ENCODE peak calls at places on chromosome 11, in six cellular contexts. G is lower lobe of right lung, O is A549, L is cardiac fibroblast, A is ovary, J is tibial artery. N is an unnamed sample.

GRCh38 chr11:1952806-1953482 is 5.8 kb downstream of the MRPL23 start:
- DNase-seq in G (peak), O (no peak), L (no peak), A (peak), J (no peak), N (peak)

GRCh38 chr11:113375402-113375801 is 12.2 kb upstream of the ANKK1 start:
- DNase-seq in G (no peak), O (no peak), L (no peak), A (no peak), J (no peak), N (no peak)

GRCh38 chr11:128868851-128869671 is 2.0 kb upstream of the KCNJ1 start:
- DNase-seq in G (no peak), O (no peak), L (no peak), A (no peak), J (no peak), N (no peak)

GRCh38 chr11:112590778-112591177 is 330.1 kb upstream of the PLET1 start:
- DNase-seq in G (no peak), O (no peak), L (peak), A (no peak), J (no peak), N (no peak)

GRCh38 chr11:10654211-10655150 is 39.1 kb downstream of the IRAG1 start:
- DNase-seq in G (no peak), O (peak), L (peak), A (no peak), J (no peak), N (no peak)

GRCh38 chr11:73404048-73404447 is 27.8 kb downstream of the RELT start:
- DNase-seq in G (peak), O (peak), L (peak), A (peak), J (peak), N (peak)

GRCh38 chr11:94655291-94655690 is 88.1 kb downstream of the PIWIL4 start:
- DNase-seq in G (no peak), O (no peak), L (no peak), A (no peak), J (no peak), N (no peak)

GRCh38 chr11:19683141-19683805 is 29.4 kb upstream of the NAV2 start:
- DNase-seq in G (no peak), O (no peak), L (peak), A (no peak), J (peak), N (peak)

GRCh38 chr11:35487532-35488078 is 37.8 kb downstream of the PAMR1 start:
- DNase-seq in G (no peak), O (no peak), L (peak), A (no peak), J (no peak), N (no peak)

DNA sequence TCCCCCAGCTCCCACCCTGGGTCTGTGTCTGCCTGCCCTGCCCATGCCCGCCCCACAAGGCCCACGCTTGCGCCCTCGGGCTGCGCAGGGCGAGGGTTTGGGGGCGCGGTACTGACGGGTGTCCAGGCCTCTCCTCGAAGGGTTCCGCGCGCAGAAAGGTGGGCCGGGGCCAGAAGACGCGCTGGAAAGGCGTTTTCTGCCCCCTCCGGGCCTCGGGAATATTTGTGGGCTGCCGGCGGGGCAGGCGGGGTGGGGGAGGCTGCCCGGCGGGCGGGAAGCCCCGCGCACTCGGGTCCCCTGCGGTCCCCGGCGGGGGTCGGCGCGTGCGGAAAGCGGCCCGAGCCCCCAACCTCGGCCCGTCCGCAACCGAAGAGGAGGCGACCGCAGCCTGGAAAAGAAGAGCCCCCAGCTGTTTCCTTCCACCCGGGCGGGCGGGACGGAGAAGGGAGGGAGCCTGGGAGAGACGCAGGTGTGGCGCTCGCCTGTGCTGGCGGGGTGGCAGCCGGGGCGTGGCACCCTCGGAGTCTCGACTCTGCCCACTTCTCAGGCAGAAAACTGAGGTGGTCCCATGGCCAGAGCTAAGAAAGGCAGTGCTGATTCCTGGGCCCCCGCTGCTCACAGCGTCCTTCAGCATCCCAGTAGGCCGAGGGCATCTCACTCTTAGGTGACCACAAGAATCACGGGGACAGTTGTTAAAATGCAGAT is 59.0 kb downstream of the THAP12 start:
- DNase-seq in G (peak), O (no peak), L (no peak), A (no peak), J (no peak), N (peak)
- H3K4me3 ChIP-seq in G (peak), O (no peak), L (no peak), A (no peak), J (peak), N (no peak)

GRCh38 chr11:7485854-7486425 is 634 bp downstream of the OLFML1 start:
- DNase-seq in G (no peak), O (no peak), L (no peak), A (no peak), J (no peak), N (no peak)
- H3K4me3 ChIP-seq in G (peak), O (no peak), L (no peak), A (peak), J (peak), N (peak)

DNA sequence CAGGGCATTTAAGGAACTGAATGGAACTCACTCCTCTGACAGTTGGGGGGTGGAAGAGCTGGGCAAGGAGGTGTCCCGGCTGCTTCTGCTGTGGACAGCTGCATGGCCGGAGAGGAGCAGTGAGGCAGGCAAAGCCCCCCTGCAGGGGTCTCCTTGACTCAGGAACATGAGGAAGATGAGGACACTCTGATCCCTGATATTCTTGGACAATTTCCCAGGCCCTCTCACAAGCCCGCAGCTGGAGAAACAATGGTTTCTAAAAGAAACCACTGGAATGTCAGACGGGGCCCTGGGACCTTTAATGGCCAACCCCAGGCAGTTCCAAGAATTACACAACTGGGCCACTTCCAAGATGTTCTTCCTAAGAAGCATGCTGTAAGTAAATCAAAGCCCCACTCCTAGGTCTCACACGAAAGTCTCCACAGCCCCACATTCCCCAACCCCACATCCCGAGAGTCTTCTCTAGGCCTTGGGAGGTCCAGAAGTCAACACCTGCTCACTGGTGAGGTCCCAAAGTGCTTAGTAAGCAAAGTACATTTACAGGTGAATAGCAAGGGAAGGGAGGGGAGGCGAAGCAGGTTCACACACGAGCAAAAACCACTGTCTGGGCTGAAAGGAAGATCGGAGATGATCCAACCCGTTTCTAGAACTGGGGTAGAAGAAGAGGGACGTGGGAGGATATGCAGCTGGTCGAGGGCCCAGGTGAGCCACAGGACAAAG is 1.0 kb upstream of the CCDC86 start:
- DNase-seq in G (no peak), O (no peak), L (peak), A (peak), J (peak), N (no peak)
- H3K4me3 ChIP-seq in G (peak), O (no peak), L (no peak), A (no peak), J (peak), N (no peak)

DNA sequence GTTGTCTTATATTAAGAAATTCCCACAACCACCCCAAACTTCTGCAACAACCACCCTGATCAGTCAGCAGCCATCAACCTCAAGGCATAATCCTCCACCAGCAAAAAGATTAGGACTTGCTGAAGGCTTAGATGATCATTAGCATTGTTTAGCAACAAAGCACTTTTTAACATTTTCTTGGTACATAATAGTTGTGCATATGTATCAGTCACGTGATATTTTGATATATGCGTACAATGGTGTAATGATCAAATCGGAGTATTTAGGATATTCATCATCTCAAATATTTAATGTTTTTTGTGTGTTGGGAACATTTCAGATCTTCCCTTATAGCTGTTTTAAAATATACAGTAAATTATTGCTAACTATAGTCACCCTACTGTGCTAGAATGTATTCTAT is 73.5 kb upstream of the API5 start:
- DNase-seq in G (no peak), O (no peak), L (no peak), A (no peak), J (no peak), N (no peak)
- H3K4me3 ChIP-seq in G (no peak), O (no peak), L (no peak), A (no peak), J (no peak), N (no peak)

GRCh38 chr11:65894034-65894591 is 3.6 kb downstream of the CCDC85B start:
- DNase-seq in G (peak), O (no peak), L (no peak), A (no peak), J (no peak), N (peak)
- H3K4me3 ChIP-seq in G (peak), O (no peak), L (no peak), A (no peak), J (peak), N (no peak)

DNA sequence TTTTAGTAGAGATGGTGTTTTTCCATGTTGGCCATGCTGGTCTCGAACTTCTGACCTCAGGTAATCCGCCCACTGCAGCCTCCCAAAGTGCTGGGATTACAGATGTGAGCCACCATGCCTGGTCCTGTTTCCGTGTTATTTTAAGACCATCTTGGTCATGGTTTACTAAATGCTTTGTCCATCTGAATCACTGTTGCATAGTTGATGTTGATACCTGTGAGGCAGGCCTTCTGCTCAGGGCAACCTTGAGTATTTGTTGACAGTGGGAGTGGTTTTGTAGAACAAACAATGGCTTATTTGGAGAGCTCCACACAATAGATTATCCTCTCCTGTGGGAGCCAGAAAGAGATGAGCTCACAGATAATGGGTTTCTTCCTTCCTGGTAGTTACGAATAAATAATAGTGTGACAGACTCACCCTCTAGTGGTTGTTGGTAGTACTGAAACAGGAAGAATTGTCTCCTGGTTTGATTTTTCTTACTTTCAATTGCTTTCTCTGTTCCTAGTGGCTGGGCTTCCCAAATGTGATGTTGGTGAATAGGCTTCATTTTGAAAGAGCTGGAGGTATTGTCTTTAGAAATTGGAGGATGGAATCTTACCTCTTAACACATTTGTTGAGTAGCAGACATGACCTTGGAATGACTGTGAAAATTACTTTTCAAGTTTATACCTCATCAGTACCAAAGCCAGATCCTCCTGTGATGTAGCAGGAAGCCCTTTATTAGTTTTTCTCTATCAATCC is 39.0 kb downstream of the CTNND1 start:
- DNase-seq in G (no peak), O (peak), L (peak), A (no peak), J (no peak), N (no peak)
- H3K4me3 ChIP-seq in G (peak), O (no peak), L (no peak), A (no peak), J (no peak), N (no peak)

GRCh38 chr11:22923561-22923960 is 63.3 kb upstream of the CCDC179 start:
- DNase-seq in G (no peak), O (no peak), L (no peak), A (no peak), J (no peak), N (no peak)

GRCh38 chr11:22922672-22923071 is 62.4 kb upstream of the CCDC179 start:
- DNase-seq in G (no peak), O (no peak), L (no peak), A (no peak), J (no peak), N (no peak)

GRCh38 chr11:22926341-22926740 is 66.1 kb upstream of the CCDC179 start:
- DNase-seq in G (no peak), O (no peak), L (no peak), A (no peak), J (no peak), N (no peak)

DNA sequence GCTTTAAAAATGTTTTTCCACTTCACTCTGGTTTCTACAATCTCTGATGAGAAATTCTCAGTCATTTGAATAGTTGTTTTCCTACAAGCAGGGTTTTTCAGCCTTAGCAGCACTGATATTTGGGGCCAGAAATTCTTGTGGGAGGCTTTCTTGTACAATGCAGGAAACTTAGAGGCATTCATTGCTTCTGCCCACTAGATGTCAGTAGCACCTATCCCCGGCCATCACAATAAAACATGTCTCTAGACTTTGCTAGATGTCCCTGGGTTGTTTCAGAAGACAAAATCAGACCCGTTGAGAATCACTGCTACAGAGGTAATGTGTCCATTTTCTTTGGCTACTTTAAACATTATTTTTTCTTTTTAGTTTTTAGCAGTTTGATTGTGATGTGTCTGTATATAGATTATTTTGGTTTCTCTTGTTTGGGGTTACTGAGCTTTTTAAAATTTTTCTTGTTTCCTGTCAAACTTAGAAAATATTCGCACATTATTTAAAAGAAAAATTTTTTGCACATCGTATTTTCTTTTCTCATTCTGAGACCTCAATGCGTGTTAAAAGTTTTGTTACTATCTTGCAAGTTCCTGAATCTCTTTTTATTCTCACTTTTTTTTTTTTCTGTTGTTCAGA is 60.8 kb upstream of the CCDC179 start:
- DNase-seq in G (no peak), O (peak), L (peak), A (no peak), J (no peak), N (no peak)
- H3K4me3 ChIP-seq in G (no peak), O (no peak), L (no peak), A (no peak), J (no peak), N (no peak)

GRCh38 chr11:206002-206384 is 1.2 kb downstream of the BET1L start:
- DNase-seq in G (peak), O (no peak), L (no peak), A (no peak), J (no peak), N (peak)

GRCh38 chr11:206516-207212 is 535 bp downstream of the BET1L start:
- DNase-seq in G (peak), O (peak), L (peak), A (no peak), J (no peak), N (peak)

GRCh38 chr11:204587-205109 is 2.6 kb downstream of the BET1L start:
- DNase-seq in G (no peak), O (no peak), L (no peak), A (no peak), J (no peak), N (peak)

GRCh38 chr11:203945-204586 is 3.1 kb downstream of the BET1L start:
- DNase-seq in G (no peak), O (no peak), L (no peak), A (no peak), J (no peak), N (no peak)

DNA sequence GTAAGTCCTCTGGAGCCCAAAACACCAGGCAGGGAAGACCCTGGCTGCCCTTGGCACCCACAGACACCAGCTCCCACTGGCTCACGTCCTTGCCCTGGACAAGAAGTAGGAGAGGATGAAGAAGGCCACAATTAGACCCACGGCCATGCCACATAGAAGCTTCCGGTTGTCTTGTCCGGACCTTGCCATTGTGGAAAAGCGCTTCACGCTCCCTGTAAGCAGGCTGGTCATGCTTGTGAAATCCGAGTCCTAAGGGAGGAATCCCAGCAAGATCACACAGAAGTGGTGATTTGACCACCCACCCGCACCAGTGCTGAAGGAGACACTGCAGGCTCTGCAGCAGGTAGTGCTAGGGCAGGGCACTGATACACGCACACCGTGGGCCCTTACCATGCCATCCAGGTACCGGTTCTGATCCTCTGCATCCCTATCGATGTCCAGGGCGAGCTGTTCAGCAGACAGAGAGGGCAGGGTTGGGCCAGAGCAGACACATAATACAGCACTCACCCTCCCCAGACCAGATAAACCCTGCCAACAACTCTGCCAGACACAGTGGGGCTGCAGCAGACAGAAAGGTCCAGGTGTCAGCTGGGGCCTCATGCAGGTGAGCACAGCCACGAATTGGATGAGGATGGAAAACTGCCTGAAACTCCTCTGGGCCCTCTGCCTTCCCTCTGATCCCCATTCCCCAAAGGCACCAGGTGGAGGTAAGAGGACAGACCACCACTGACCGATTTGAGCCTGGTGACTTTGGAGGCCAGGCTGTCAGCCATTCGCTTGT is 1.8 kb downstream of the BET1L start:
- DNase-seq in G (peak), O (no peak), L (no peak), A (no peak), J (no peak), N (no peak)
- H3K4me3 ChIP-seq in G (peak), O (no peak), L (peak), A (no peak), J (peak), N (no peak)